ENCODE peak calls at places on chromosomes 13 and 19, in six cellular contexts. One of them, this sample, is unnamed.

GRCh38 chr13:51797664-51798488 is 6.1 kb downstream of the DHRS12 start:
- DNase-seq in effector memory CD4-positive, alpha-beta T cell: peak; percentile 26
- DNase-seq in NCI-H1105: peak; percentile 48
- DNase-seq in stimulated activated CD8-positive, alpha-beta memory T cell treated with anti-CD3 and anti-CD28 coated beads, Interleukin-7, amount 100 ng/mL, for 48 hours: no peak
- DNase-seq in HL-60: no peak
- DNase-seq in coronary artery: no peak
- DNase-seq in this sample: peak; percentile 47

GRCh38 chr13:45068036-45069001 is 52.0 kb upstream of the GTF2F2 start:
- DNase-seq in coronary artery: no peak
- DNase-seq in NCI-H1105: peak; percentile 51
- DNase-seq in stimulated activated CD8-positive, alpha-beta memory T cell treated with anti-CD3 and anti-CD28 coated beads, Interleukin-7, amount 100 ng/mL, for 48 hours: no peak
- DNase-seq in HL-60: no peak
- DNase-seq in effector memory CD4-positive, alpha-beta T cell: no peak
- DNase-seq in this sample: no peak

GRCh38 chr13:26813626-26814348 is 53.2 kb upstream of the GPR12 start:
- DNase-seq in effector memory CD4-positive, alpha-beta T cell: no peak
- DNase-seq in HL-60: no peak
- DNase-seq in coronary artery: peak; percentile 36
- DNase-seq in stimulated activated CD8-positive, alpha-beta memory T cell treated with anti-CD3 and anti-CD28 coated beads, Interleukin-7, amount 100 ng/mL, for 48 hours: no peak
- DNase-seq in NCI-H1105: no peak
- DNase-seq in this sample: no peak

GRCh38 chr13:109243311-109243951 is 543.0 kb downstream of the IRS2 start:
- DNase-seq in HL-60: no peak
- DNase-seq in stimulated activated CD8-positive, alpha-beta memory T cell treated with anti-CD3 and anti-CD28 coated beads, Interleukin-7, amount 100 ng/mL, for 48 hours: no peak
- DNase-seq in NCI-H1105: no peak
- DNase-seq in coronary artery: no peak
- DNase-seq in effector memory CD4-positive, alpha-beta T cell: no peak
- DNase-seq in this sample: no peak

GRCh38 chr13:84606616-84607015 is 724.3 kb upstream of the SLITRK1 start:
- DNase-seq in HL-60: no peak
- DNase-seq in coronary artery: no peak
- DNase-seq in stimulated activated CD8-positive, alpha-beta memory T cell treated with anti-CD3 and anti-CD28 coated beads, Interleukin-7, amount 100 ng/mL, for 48 hours: no peak
- DNase-seq in NCI-H1105: no peak
- DNase-seq in effector memory CD4-positive, alpha-beta T cell: no peak
- DNase-seq in this sample: no peak

GRCh38 chr13:48576448-48576993 is 43.6 kb upstream of the RCBTB2 start:
- DNase-seq in stimulated activated CD8-positive, alpha-beta memory T cell treated with anti-CD3 and anti-CD28 coated beads, Interleukin-7, amount 100 ng/mL, for 48 hours: no peak
- DNase-seq in NCI-H1105: no peak
- DNase-seq in effector memory CD4-positive, alpha-beta T cell: no peak
- DNase-seq in coronary artery: no peak
- DNase-seq in HL-60: no peak
- DNase-seq in this sample: no peak

GRCh38 chr19:33821871-33822270 is 25.2 kb downstream of the KCTD15 start:
- DNase-seq in effector memory CD4-positive, alpha-beta T cell: no peak
- DNase-seq in stimulated activated CD8-positive, alpha-beta memory T cell treated with anti-CD3 and anti-CD28 coated beads, Interleukin-7, amount 100 ng/mL, for 48 hours: no peak
- DNase-seq in coronary artery: no peak
- DNase-seq in HL-60: no peak
- DNase-seq in NCI-H1105: no peak
- DNase-seq in this sample: no peak

GRCh38 chr19:34120846-34121639 is 51.3 kb upstream of the LSM14A start:
- DNase-seq in HL-60: no peak
- DNase-seq in effector memory CD4-positive, alpha-beta T cell: peak; percentile 2
- DNase-seq in coronary artery: no peak
- DNase-seq in stimulated activated CD8-positive, alpha-beta memory T cell treated with anti-CD3 and anti-CD28 coated beads, Interleukin-7, amount 100 ng/mL, for 48 hours: no peak
- DNase-seq in NCI-H1105: no peak
- DNase-seq in this sample: peak; percentile 23

GRCh38 chr13:110126391-110126961 is 180.5 kb downstream of the COL4A1 start:
- DNase-seq in HL-60: no peak
- DNase-seq in coronary artery: peak; percentile 79
- DNase-seq in NCI-H1105: no peak
- DNase-seq in stimulated activated CD8-positive, alpha-beta memory T cell treated with anti-CD3 and anti-CD28 coated beads, Interleukin-7, amount 100 ng/mL, for 48 hours: no peak
- DNase-seq in effector memory CD4-positive, alpha-beta T cell: no peak
- DNase-seq in this sample: no peak

GRCh38 chr19:55178781-55179569 is 1.1 kb downstream of the SYT5 start:
- DNase-seq in HL-60: peak; percentile 49
- DNase-seq in coronary artery: no peak
- DNase-seq in stimulated activated CD8-positive, alpha-beta memory T cell treated with anti-CD3 and anti-CD28 coated beads, Interleukin-7, amount 100 ng/mL, for 48 hours: peak; percentile 86
- DNase-seq in NCI-H1105: peak; percentile 92
- DNase-seq in effector memory CD4-positive, alpha-beta T cell: peak; percentile 95
- DNase-seq in this sample: peak; percentile 90

GRCh38 chr13:27792393-27793218 is at the start of gene GSX1:
- DNase-seq in effector memory CD4-positive, alpha-beta T cell: no peak
- DNase-seq in HL-60: peak; percentile 4
- DNase-seq in NCI-H1105: no peak
- DNase-seq in stimulated activated CD8-positive, alpha-beta memory T cell treated with anti-CD3 and anti-CD28 coated beads, Interleukin-7, amount 100 ng/mL, for 48 hours: peak; percentile 21
- DNase-seq in coronary artery: no peak
- DNase-seq in this sample: peak; percentile 36

GRCh38 chr13:29619995-29620394 is 24.5 kb upstream of the SLC7A1 start:
- DNase-seq in stimulated activated CD8-positive, alpha-beta memory T cell treated with anti-CD3 and anti-CD28 coated beads, Interleukin-7, amount 100 ng/mL, for 48 hours: no peak
- DNase-seq in NCI-H1105: no peak
- DNase-seq in effector memory CD4-positive, alpha-beta T cell: no peak
- DNase-seq in coronary artery: no peak
- DNase-seq in HL-60: no peak
- DNase-seq in this sample: no peak

GRCh38 chr13:78102121-78102677 is 183.6 kb upstream of the EDNRB start:
- DNase-seq in NCI-H1105: no peak
- DNase-seq in effector memory CD4-positive, alpha-beta T cell: no peak
- DNase-seq in stimulated activated CD8-positive, alpha-beta memory T cell treated with anti-CD3 and anti-CD28 coated beads, Interleukin-7, amount 100 ng/mL, for 48 hours: no peak
- DNase-seq in HL-60: peak; percentile 74
- DNase-seq in coronary artery: no peak
- DNase-seq in this sample: no peak

GRCh38 chr19:5891938-5892771 is 11.4 kb downstream of the NDUFA11 start:
- DNase-seq in coronary artery: no peak
- DNase-seq in NCI-H1105: no peak
- DNase-seq in HL-60: no peak
- DNase-seq in stimulated activated CD8-positive, alpha-beta memory T cell treated with anti-CD3 and anti-CD28 coated beads, Interleukin-7, amount 100 ng/mL, for 48 hours: no peak
- DNase-seq in effector memory CD4-positive, alpha-beta T cell: no peak
- DNase-seq in this sample: no peak

GRCh38 chr13:53112522-53112921 is 83.9 kb downstream of the OLFM4 start:
- DNase-seq in stimulated activated CD8-positive, alpha-beta memory T cell treated with anti-CD3 and anti-CD28 coated beads, Interleukin-7, amount 100 ng/mL, for 48 hours: no peak
- DNase-seq in HL-60: no peak
- DNase-seq in NCI-H1105: peak; percentile 46
- DNase-seq in coronary artery: no peak
- DNase-seq in effector memory CD4-positive, alpha-beta T cell: no peak
- DNase-seq in this sample: no peak

GRCh38 chr19:46951236-46951986 is 68.2 kb upstream of the NPAS1 start:
- DNase-seq in HL-60: no peak
- DNase-seq in NCI-H1105: no peak
- DNase-seq in stimulated activated CD8-positive, alpha-beta memory T cell treated with anti-CD3 and anti-CD28 coated beads, Interleukin-7, amount 100 ng/mL, for 48 hours: no peak
- DNase-seq in coronary artery: no peak
- DNase-seq in effector memory CD4-positive, alpha-beta T cell: no peak
- DNase-seq in this sample: no peak

GRCh38 chr19:45774765-45775164 is 5.7 kb upstream of the SIX5 start:
- DNase-seq in HL-60: no peak
- DNase-seq in coronary artery: no peak
- DNase-seq in effector memory CD4-positive, alpha-beta T cell: no peak
- DNase-seq in NCI-H1105: no peak
- DNase-seq in stimulated activated CD8-positive, alpha-beta memory T cell treated with anti-CD3 and anti-CD28 coated beads, Interleukin-7, amount 100 ng/mL, for 48 hours: no peak
- DNase-seq in this sample: no peak

GRCh38 chr19:46697142-46697960 is 19.6 kb downstream of the PRKD2 start:
- DNase-seq in HL-60: peak; percentile 94
- DNase-seq in effector memory CD4-positive, alpha-beta T cell: no peak
- DNase-seq in stimulated activated CD8-positive, alpha-beta memory T cell treated with anti-CD3 and anti-CD28 coated beads, Interleukin-7, amount 100 ng/mL, for 48 hours: no peak
- DNase-seq in NCI-H1105: no peak
- DNase-seq in coronary artery: peak; percentile 85
- DNase-seq in this sample: no peak

GRCh38 chr13:37747071-37747612 is 122.4 kb downstream of the TRPC4 start:
- DNase-seq in effector memory CD4-positive, alpha-beta T cell: no peak
- DNase-seq in coronary artery: no peak
- DNase-seq in HL-60: no peak
- DNase-seq in NCI-H1105: peak; percentile 83
- DNase-seq in stimulated activated CD8-positive, alpha-beta memory T cell treated with anti-CD3 and anti-CD28 coated beads, Interleukin-7, amount 100 ng/mL, for 48 hours: no peak
- DNase-seq in this sample: no peak

GRCh38 chr13:109784590-109785140 is 1.7 kb downstream of the IRS2 start:
- DNase-seq in coronary artery: no peak
- DNase-seq in stimulated activated CD8-positive, alpha-beta memory T cell treated with anti-CD3 and anti-CD28 coated beads, Interleukin-7, amount 100 ng/mL, for 48 hours: peak; percentile 45
- DNase-seq in HL-60: no peak
- DNase-seq in effector memory CD4-positive, alpha-beta T cell: peak; percentile 24
- DNase-seq in NCI-H1105: peak; percentile 73
- DNase-seq in this sample: peak; percentile 59

GRCh38 chr19:8451885-8452284 is 7.1 kb downstream of the HNRNPM start:
- DNase-seq in stimulated activated CD8-positive, alpha-beta memory T cell treated with anti-CD3 and anti-CD28 coated beads, Interleukin-7, amount 100 ng/mL, for 48 hours: no peak
- DNase-seq in effector memory CD4-positive, alpha-beta T cell: no peak
- DNase-seq in NCI-H1105: no peak
- DNase-seq in coronary artery: no peak
- DNase-seq in HL-60: no peak
- DNase-seq in this sample: no peak

GRCh38 chr19:43300206-43300605 is 30.9 kb upstream of the PSG9 start:
- DNase-seq in coronary artery: no peak
- DNase-seq in NCI-H1105: no peak
- DNase-seq in stimulated activated CD8-positive, alpha-beta memory T cell treated with anti-CD3 and anti-CD28 coated beads, Interleukin-7, amount 100 ng/mL, for 48 hours: no peak
- DNase-seq in HL-60: no peak
- DNase-seq in effector memory CD4-positive, alpha-beta T cell: no peak
- DNase-seq in this sample: no peak

GRCh38 chr19:43667524-43668405 is 2.2 kb downstream of the PLAUR start:
- DNase-seq in coronary artery: peak; percentile 77
- DNase-seq in NCI-H1105: no peak
- DNase-seq in HL-60: no peak
- DNase-seq in effector memory CD4-positive, alpha-beta T cell: no peak
- DNase-seq in stimulated activated CD8-positive, alpha-beta memory T cell treated with anti-CD3 and anti-CD28 coated beads, Interleukin-7, amount 100 ng/mL, for 48 hours: no peak
- DNase-seq in this sample: no peak

GRCh38 chr19:6060600-6061391 is 49.5 kb downstream of the RFX2 start:
- DNase-seq in HL-60: no peak
- DNase-seq in effector memory CD4-positive, alpha-beta T cell: peak; percentile 35
- DNase-seq in coronary artery: peak; percentile 77
- DNase-seq in stimulated activated CD8-positive, alpha-beta memory T cell treated with anti-CD3 and anti-CD28 coated beads, Interleukin-7, amount 100 ng/mL, for 48 hours: no peak
- DNase-seq in NCI-H1105: no peak
- DNase-seq in this sample: no peak

GRCh38 chr13:99086869-99087129 is 108.9 kb upstream of the DOCK9 start:
- DNase-seq in HL-60: no peak
- DNase-seq in NCI-H1105: no peak
- DNase-seq in effector memory CD4-positive, alpha-beta T cell: no peak
- DNase-seq in stimulated activated CD8-positive, alpha-beta memory T cell treated with anti-CD3 and anti-CD28 coated beads, Interleukin-7, amount 100 ng/mL, for 48 hours: no peak
- DNase-seq in coronary artery: no peak
- DNase-seq in this sample: peak; percentile 46

GRCh38 chr13:77985866-77986636 is 67.4 kb upstream of the EDNRB start:
- DNase-seq in stimulated activated CD8-positive, alpha-beta memory T cell treated with anti-CD3 and anti-CD28 coated beads, Interleukin-7, amount 100 ng/mL, for 48 hours: no peak
- DNase-seq in coronary artery: no peak
- DNase-seq in NCI-H1105: no peak
- DNase-seq in effector memory CD4-positive, alpha-beta T cell: no peak
- DNase-seq in HL-60: no peak
- DNase-seq in this sample: no peak

GRCh38 chr19:57279418-57280164 is 694 bp upstream of the ZNF460 start:
- DNase-seq in NCI-H1105: peak; percentile 94
- DNase-seq in effector memory CD4-positive, alpha-beta T cell: peak; percentile 69
- DNase-seq in coronary artery: peak; percentile 97
- DNase-seq in stimulated activated CD8-positive, alpha-beta memory T cell treated with anti-CD3 and anti-CD28 coated beads, Interleukin-7, amount 100 ng/mL, for 48 hours: peak; percentile 58
- DNase-seq in HL-60: peak; percentile 93
- DNase-seq in this sample: peak; percentile 73

GRCh38 chr19:10625003-10625761 is at the start of gene SLC44A2:
- DNase-seq in NCI-H1105: peak; percentile 77
- DNase-seq in coronary artery: peak; percentile 83
- DNase-seq in effector memory CD4-positive, alpha-beta T cell: no peak
- DNase-seq in HL-60: no peak
- DNase-seq in stimulated activated CD8-positive, alpha-beta memory T cell treated with anti-CD3 and anti-CD28 coated beads, Interleukin-7, amount 100 ng/mL, for 48 hours: no peak
- DNase-seq in this sample: no peak

GRCh38 chr13:29503041-29503837 is 92.2 kb downstream of the SLC7A1 start:
- DNase-seq in coronary artery: no peak
- DNase-seq in stimulated activated CD8-positive, alpha-beta memory T cell treated with anti-CD3 and anti-CD28 coated beads, Interleukin-7, amount 100 ng/mL, for 48 hours: no peak
- DNase-seq in NCI-H1105: no peak
- DNase-seq in effector memory CD4-positive, alpha-beta T cell: no peak
- DNase-seq in HL-60: no peak
- DNase-seq in this sample: no peak

GRCh38 chr19:39046037-39046821 is 13.9 kb upstream of the FBXO27 start:
- DNase-seq in stimulated activated CD8-positive, alpha-beta memory T cell treated with anti-CD3 and anti-CD28 coated beads, Interleukin-7, amount 100 ng/mL, for 48 hours: no peak
- DNase-seq in effector memory CD4-positive, alpha-beta T cell: no peak
- DNase-seq in coronary artery: no peak
- DNase-seq in HL-60: no peak
- DNase-seq in NCI-H1105: no peak
- DNase-seq in this sample: no peak

GRCh38 chr19:17448190-17448967 is at the start of gene TMEM221:
- DNase-seq in NCI-H1105: peak; percentile 16
- DNase-seq in HL-60: peak; percentile 55
- DNase-seq in effector memory CD4-positive, alpha-beta T cell: peak; percentile 13
- DNase-seq in stimulated activated CD8-positive, alpha-beta memory T cell treated with anti-CD3 and anti-CD28 coated beads, Interleukin-7, amount 100 ng/mL, for 48 hours: no peak
- DNase-seq in coronary artery: no peak
- DNase-seq in this sample: peak; percentile 30

GRCh38 chr13:37442996-37443395 is 155.6 kb downstream of the POSTN start:
- DNase-seq in effector memory CD4-positive, alpha-beta T cell: no peak
- DNase-seq in stimulated activated CD8-positive, alpha-beta memory T cell treated with anti-CD3 and anti-CD28 coated beads, Interleukin-7, amount 100 ng/mL, for 48 hours: no peak
- DNase-seq in NCI-H1105: no peak
- DNase-seq in HL-60: no peak
- DNase-seq in coronary artery: no peak
- DNase-seq in this sample: no peak

GRCh38 chr19:5504115-5504514 is 48.9 kb downstream of the ZNRF4 start:
- DNase-seq in NCI-H1105: no peak
- DNase-seq in HL-60: no peak
- DNase-seq in effector memory CD4-positive, alpha-beta T cell: no peak
- DNase-seq in coronary artery: no peak
- DNase-seq in stimulated activated CD8-positive, alpha-beta memory T cell treated with anti-CD3 and anti-CD28 coated beads, Interleukin-7, amount 100 ng/mL, for 48 hours: no peak
- DNase-seq in this sample: no peak

GRCh38 chr19:50558449-50558848 is 9.8 kb downstream of the LRRC4B start:
- DNase-seq in NCI-H1105: no peak
- DNase-seq in effector memory CD4-positive, alpha-beta T cell: no peak
- DNase-seq in HL-60: no peak
- DNase-seq in coronary artery: peak; percentile 43
- DNase-seq in stimulated activated CD8-positive, alpha-beta memory T cell treated with anti-CD3 and anti-CD28 coated beads, Interleukin-7, amount 100 ng/mL, for 48 hours: no peak
- DNase-seq in this sample: no peak

GRCh38 chr19:1483067-1483978 is 4.3 kb upstream of the C19orf25 start:
- DNase-seq in HL-60: no peak
- DNase-seq in coronary artery: no peak
- DNase-seq in stimulated activated CD8-positive, alpha-beta memory T cell treated with anti-CD3 and anti-CD28 coated beads, Interleukin-7, amount 100 ng/mL, for 48 hours: no peak
- DNase-seq in NCI-H1105: no peak
- DNase-seq in effector memory CD4-positive, alpha-beta T cell: no peak
- DNase-seq in this sample: no peak

GRCh38 chr13:99289674-99290337 is 17.4 kb downstream of the GPR183 start:
- DNase-seq in coronary artery: no peak
- DNase-seq in NCI-H1105: no peak
- DNase-seq in HL-60: no peak
- DNase-seq in effector memory CD4-positive, alpha-beta T cell: peak; percentile 47
- DNase-seq in stimulated activated CD8-positive, alpha-beta memory T cell treated with anti-CD3 and anti-CD28 coated beads, Interleukin-7, amount 100 ng/mL, for 48 hours: no peak
- DNase-seq in this sample: no peak

This sample was measured in activated T-helper 2 cell treated with anti-CD3 and anti-CD28 coated beads, Interferon-gamma antibody, Interleukin-2, Interleukin-4, amounts not matched to agents 10 μg/mL and 5 μg/mL and 100 μg/mL, durations not matched to agents 14 hours and 24 hours and 36 hours.